ENCODE peak calls at places on chromosomes 6 and 20, in four cellular contexts. W is cardiac muscle cell, M is fibroblast of pulmonary artery, T is BE2C. X is an unnamed sample.

GRCh38 chr6:56076033-56076432 is 171.3 kb downstream of the COL21A1 start:
- DNase-seq in W (peak), T (peak), M (peak), X (no peak)

GRCh38 chr6:43953794-43954310 is 173.4 kb downstream of the MRPL14 start:
- DNase-seq in M (no peak), T (no peak), W (peak), X (peak)

GRCh38 chr6:56693988-56694387 is 51.3 kb upstream of the DST start:
- DNase-seq in W (no peak), M (no peak), T (no peak), X (no peak)

GRCh38 chr6:141552463-141552862 is 580.3 kb upstream of the GJE1 start:
- DNase-seq in T (no peak), W (peak), M (peak), X (no peak)

GRCh38 chr6:113879186-113880096 is 22.3 kb downstream of the MARCKS start:
- DNase-seq in T (peak), M (peak), W (peak), X (no peak)

GRCh38 chr20:4243071-4243470 is 227.7 kb upstream of the RNF24 start:
- DNase-seq in T (no peak), W (peak), M (no peak), X (no peak)

GRCh38 chr6:106114492-106114891 is 28.4 kb downstream of the PRDM1 start:
- DNase-seq in T (no peak), M (no peak), W (no peak), X (no peak)

GRCh38 chr6:126170433-126170832 is 169.5 kb upstream of the CENPW start:
- DNase-seq in M (no peak), T (no peak), W (no peak), X (no peak)

GRCh38 chr20:32207211-32207625 is 325 bp downstream of the PLAGL2 start:
- DNase-seq in M (no peak), W (no peak), T (no peak), X (no peak)

GRCh38 chr20:24445510-24446170 is 23.8 kb upstream of the SYNDIG1 start:
- DNase-seq in M (no peak), W (no peak), T (no peak), X (peak)

GRCh38 chr20:53003420-53003819 is 31.3 kb downstream of the TSHZ2 start:
- DNase-seq in T (no peak), W (no peak), M (peak), X (no peak)

GRCh38 chr6:44512868-44513641 is 125.5 kb downstream of the CDC5L start:
- DNase-seq in W (no peak), T (peak), M (peak), X (peak)

GRCh38 chr6:64330694-64331309 is 695.2 kb downstream of the PHF3 start:
- DNase-seq in W (peak), M (peak), T (peak), X (no peak)

GRCh38 chr20:48051810-48052491 is 266.7 kb upstream of the SULF2 start:
- DNase-seq in W (peak), M (peak), T (peak), X (no peak)

GRCh38 chr20:21707999-21708737 is 2.7 kb downstream of the PAX1 start:
- DNase-seq in M (no peak), W (no peak), T (no peak), X (no peak)

GRCh38 chr6:135451617-135452190 is 45.8 kb downstream of the AHI1 start:
- DNase-seq in W (peak), M (peak), T (no peak), X (no peak)

GRCh38 chr6:31896856-31897611 is 464 bp downstream of the EHMT2 start:
- DNase-seq in W (no peak), T (no peak), M (no peak), X (no peak)

GRCh38 chr6:150443621-150444020 is 74.8 kb downstream of the IYD start:
- DNase-seq in T (no peak), W (no peak), M (no peak), X (no peak)

GRCh38 chr20:11153819-11154218 is 480.0 kb upstream of the JAG1 start:
- DNase-seq in T (no peak), M (peak), W (no peak), X (no peak)

GRCh38 chr6:144305985-144306384 is 20.9 kb downstream of the UTRN start:
- DNase-seq in T (no peak), M (no peak), W (no peak), X (no peak)

GRCh38 chr20:19185083-19185482 is 27.4 kb upstream of the SLC24A3 start:
- DNase-seq in T (no peak), M (no peak), W (no peak), X (no peak)

GRCh38 chr20:35511814-35512420 is 17.5 kb downstream of the C20orf173 start:
- DNase-seq in M (peak), W (peak), T (peak), X (no peak)

GRCh38 chr6:110340566-110340965 is 17.6 kb downstream of the METTL24 start:
- DNase-seq in M (no peak), T (no peak), W (no peak), X (no peak)

GRCh38 chr6:110338820-110339470 is 19.2 kb downstream of the METTL24 start:
- DNase-seq in T (no peak), W (peak), M (peak), X (no peak)

GRCh38 chr6:110345025-110345424 is 13.1 kb downstream of the METTL24 start:
- DNase-seq in M (no peak), W (no peak), T (no peak), X (no peak)

GRCh38 chr6:110342759-110343158 is 15.4 kb downstream of the METTL24 start:
- DNase-seq in W (no peak), M (no peak), T (no peak), X (no peak)

GRCh38 chr6:110341671-110342304 is 16.4 kb downstream of the METTL24 start:
- DNase-seq in W (peak), M (peak), T (peak), X (no peak)
- TF ChIP-seq CTCF in W (peak), M (peak), T (peak), X (no peak)

GRCh38 chr6:86423571-86423970 is 513.8 kb upstream of the HTR1E start:
- DNase-seq in W (no peak), M (no peak), T (no peak), X (no peak)
- H3K4me3 ChIP-seq in W (no peak), M (no peak), T (no peak), X (no peak)

GRCh38 chr6:148528292-148528691 is 185.7 kb downstream of the SASH1 start:
- DNase-seq in M (peak), W (no peak), T (no peak), X (no peak)
- TF ChIP-seq CTCF in M (peak), W (no peak), T (peak), X (no peak)

GRCh38 chr6:33675968-33676367 is 35.5 kb downstream of the UQCC2 start:
- DNase-seq in T (no peak), W (no peak), M (no peak), X (no peak)

GRCh38 chr6:33677153-33677660 is 34.3 kb downstream of the UQCC2 start:
- DNase-seq in W (peak), M (no peak), T (no peak), X (no peak)

GRCh38 chr6:33678246-33678931 is 33.1 kb downstream of the UQCC2 start:
- DNase-seq in W (no peak), T (no peak), M (no peak), X (no peak)

GRCh38 chr6:33677689-33678088 is 33.8 kb downstream of the UQCC2 start:
- DNase-seq in M (no peak), W (no peak), T (no peak), X (no peak)

GRCh38 chr6:33676416-33677152 is 34.9 kb downstream of the UQCC2 start:
- DNase-seq in M (no peak), T (no peak), W (no peak), X (no peak)
- H3K4me3 ChIP-seq in M (no peak), T (no peak), W (no peak), X (no peak)

GRCh38 chr6:107728564-107728897 is 95.6 kb downstream of the SCML4 start:
- DNase-seq in M (no peak), T (no peak), W (no peak), X (no peak)

GRCh38 chr6:107730106-107730505 is 94.0 kb downstream of the SCML4 start:
- DNase-seq in T (no peak), W (no peak), M (no peak), X (no peak)

GRCh38 chr6:107727096-107727757 is 96.9 kb downstream of the SCML4 start:
- DNase-seq in T (no peak), M (no peak), W (no peak), X (no peak)

GRCh38 chr6:107730683-107731314 is 93.3 kb downstream of the SCML4 start:
- DNase-seq in W (no peak), M (no peak), T (no peak), X (no peak)

GRCh38 chr6:107729098-107729497 is 95.0 kb downstream of the SCML4 start:
- DNase-seq in M (no peak), T (no peak), W (no peak), X (no peak)
- TF ChIP-seq CTCF in M (no peak), T (peak), W (no peak), X (no peak)

GRCh38 chr6:26358511-26358981 is 6.5 kb upstream of the BTN3A2 start:
- DNase-seq in M (no peak), W (no peak), T (no peak), X (no peak)

GRCh38 chr6:26362093-26362835 is 2.7 kb upstream of the BTN3A2 start:
- DNase-seq in M (no peak), T (no peak), W (no peak), X (peak)

GRCh38 chr6:26362836-26363220 is 2.2 kb upstream of the BTN3A2 start:
- DNase-seq in M (no peak), W (no peak), T (no peak), X (no peak)

GRCh38 chr6:26361544-26361943 is 3.5 kb upstream of the BTN3A2 start:
- DNase-seq in M (no peak), W (no peak), T (no peak), X (peak)

DNA sequence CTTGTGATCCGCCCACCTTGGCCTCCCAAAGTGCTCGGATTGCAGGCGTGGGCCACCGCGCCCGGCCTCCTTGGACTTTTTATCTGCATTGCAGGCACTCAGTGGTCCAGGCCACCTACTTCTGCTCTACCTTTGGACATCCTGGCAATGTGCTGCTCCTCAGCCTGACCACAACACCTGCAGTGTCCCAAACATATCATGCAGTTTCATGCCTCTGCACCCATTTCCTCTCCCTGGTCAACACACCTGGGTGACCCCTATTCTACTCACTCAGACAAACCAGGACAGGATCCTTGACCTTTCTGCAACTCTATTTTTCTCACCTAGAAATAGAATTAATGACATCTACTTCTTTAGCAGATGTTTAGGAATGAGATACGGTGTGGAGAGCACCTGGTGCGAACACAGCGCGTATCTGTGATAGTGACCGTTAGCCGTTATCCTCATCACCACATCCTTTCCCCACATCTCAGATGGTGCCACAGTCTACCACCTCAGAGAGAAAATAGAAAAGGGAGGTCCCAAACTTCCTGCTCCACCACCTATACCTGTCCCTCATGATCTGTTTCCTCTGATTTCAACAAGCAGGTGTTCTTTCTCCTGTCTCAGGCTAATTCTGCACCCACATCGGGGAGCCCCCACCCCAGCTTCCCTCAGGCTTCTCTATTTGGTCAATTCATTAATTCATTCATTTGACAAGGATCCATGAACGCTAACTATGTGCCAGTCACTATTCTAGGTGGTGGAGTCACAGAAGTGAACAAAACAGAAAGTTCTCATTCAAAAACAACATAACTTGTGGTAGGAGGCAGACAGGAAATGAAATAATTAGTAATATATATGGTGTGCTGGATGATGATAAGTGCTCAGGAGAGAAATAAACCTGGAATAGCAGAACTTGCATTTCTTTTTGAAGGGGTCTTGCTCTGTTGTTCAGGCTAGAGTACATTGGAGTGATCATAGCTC is 4.3 kb upstream of the BTN3A2 start:
- DNase-seq in M (no peak), T (no peak), W (no peak), X (peak)
- H3K4me3 ChIP-seq in M (no peak), T (no peak), W (no peak), X (no peak)

DNA sequence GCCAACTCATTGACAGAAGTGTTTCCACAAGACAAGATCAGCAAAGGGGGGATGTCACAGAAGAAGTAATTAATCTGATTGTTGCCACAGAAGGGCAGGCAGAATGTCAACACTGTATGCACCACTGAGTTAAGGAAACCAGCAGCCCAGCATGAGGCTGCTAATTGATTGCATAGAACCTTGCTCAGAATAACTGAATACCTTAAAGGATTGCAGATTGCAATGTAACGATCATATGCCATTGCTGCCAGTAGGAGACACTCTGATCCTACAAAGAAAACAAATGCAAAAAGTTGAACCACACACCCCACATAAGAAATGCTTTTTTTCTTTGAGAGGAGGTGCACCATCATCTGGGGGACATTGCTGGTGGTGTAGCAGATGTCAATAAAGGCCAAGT is 13.1 kb downstream of the OR5V1 start:
- DNase-seq in W (no peak), T (no peak), M (no peak), X (no peak)
- TF ChIP-seq CTCF in W (no peak), T (no peak), M (no peak), X (no peak)